ENCODE peak calls at places on chromosomes 1 and 21, in four cellular contexts. One of them, this sample, is unnamed.

GRCh38 chr1:153572569-153573015 is 6.9 kb upstream of the S100A2 start:
- DNase-seq in fibroblast of mammary gland: peak; percentile 95
- DNase-seq in NCI-H1105 treated with DMSO at 0.1 percent for 48 hours: no peak
- DNase-seq in NCI-H1694 treated with DMSO at 0.1 percent for 48 hours: peak; percentile 74
- DNase-seq in this sample: peak; percentile 57

GRCh38 chr1:23149110-23149509 is 19.5 kb downstream of the LUZP1 start:
- DNase-seq in NCI-H1105 treated with DMSO at 0.1 percent for 48 hours: no peak
- DNase-seq in fibroblast of mammary gland: no peak
- DNase-seq in NCI-H1694 treated with DMSO at 0.1 percent for 48 hours: no peak
- DNase-seq in this sample: no peak

GRCh38 chr1:162666006-162666645 is 33.9 kb downstream of the DDR2 start:
- DNase-seq in NCI-H1694 treated with DMSO at 0.1 percent for 48 hours: no peak
- DNase-seq in NCI-H1105 treated with DMSO at 0.1 percent for 48 hours: no peak
- DNase-seq in fibroblast of mammary gland: peak; percentile 84
- DNase-seq in this sample: no peak

GRCh38 chr1:94285026-94285654 is 47.8 kb upstream of the ARHGAP29 start:
- DNase-seq in fibroblast of mammary gland: peak; percentile 55
- DNase-seq in NCI-H1105 treated with DMSO at 0.1 percent for 48 hours: no peak
- DNase-seq in NCI-H1694 treated with DMSO at 0.1 percent for 48 hours: no peak
- DNase-seq in this sample: no peak

GRCh38 chr1:81414417-81415087 is 386.2 kb upstream of the ADGRL2 start:
- DNase-seq in NCI-H1694 treated with DMSO at 0.1 percent for 48 hours: no peak
- DNase-seq in NCI-H1105 treated with DMSO at 0.1 percent for 48 hours: no peak
- DNase-seq in fibroblast of mammary gland: peak; percentile 58
- DNase-seq in this sample: no peak

GRCh38 chr1:204072951-204073836 is at the start of gene SOX13:
- DNase-seq in NCI-H1694 treated with DMSO at 0.1 percent for 48 hours: peak; percentile 5
- DNase-seq in fibroblast of mammary gland: peak; percentile 89
- DNase-seq in NCI-H1105 treated with DMSO at 0.1 percent for 48 hours: peak; percentile 74
- DNase-seq in this sample: peak; percentile 94

GRCh38 chr1:150080784-150081183 is 13.2 kb downstream of the VPS45 start:
- DNase-seq in NCI-H1105 treated with DMSO at 0.1 percent for 48 hours: no peak
- DNase-seq in fibroblast of mammary gland: no peak
- DNase-seq in NCI-H1694 treated with DMSO at 0.1 percent for 48 hours: no peak
- DNase-seq in this sample: no peak

GRCh38 chr1:19423130-19423529 is 62.2 kb downstream of the CAPZB start:
- DNase-seq in fibroblast of mammary gland: peak; percentile 73
- DNase-seq in NCI-H1694 treated with DMSO at 0.1 percent for 48 hours: no peak
- DNase-seq in NCI-H1105 treated with DMSO at 0.1 percent for 48 hours: no peak
- DNase-seq in this sample: no peak

GRCh38 chr1:3564921-3565831 is 46.1 kb downstream of the MEGF6 start:
- DNase-seq in NCI-H1694 treated with DMSO at 0.1 percent for 48 hours: peak; percentile 3
- DNase-seq in NCI-H1105 treated with DMSO at 0.1 percent for 48 hours: no peak
- DNase-seq in fibroblast of mammary gland: peak; percentile 10
- DNase-seq in this sample: peak; percentile 21

GRCh38 chr1:62012821-62013220 is 181.8 kb upstream of the L1TD1 start:
- DNase-seq in NCI-H1105 treated with DMSO at 0.1 percent for 48 hours: no peak
- DNase-seq in NCI-H1694 treated with DMSO at 0.1 percent for 48 hours: peak; percentile 87
- DNase-seq in fibroblast of mammary gland: no peak
- DNase-seq in this sample: no peak

GRCh38 chr1:245946905-245947304 is 560.2 kb downstream of the SMYD3 start:
- DNase-seq in NCI-H1694 treated with DMSO at 0.1 percent for 48 hours: no peak
- DNase-seq in fibroblast of mammary gland: no peak
- DNase-seq in NCI-H1105 treated with DMSO at 0.1 percent for 48 hours: no peak
- DNase-seq in this sample: no peak

GRCh38 chr1:43554444-43554992 is 23.8 kb downstream of the PTPRF start:
- DNase-seq in fibroblast of mammary gland: peak; percentile 65
- DNase-seq in NCI-H1694 treated with DMSO at 0.1 percent for 48 hours: peak; percentile 34
- DNase-seq in NCI-H1105 treated with DMSO at 0.1 percent for 48 hours: peak; percentile 23
- DNase-seq in this sample: no peak

GRCh38 chr21:42223826-42224575 is 5.1 kb downstream of the ABCG1 start:
- DNase-seq in NCI-H1694 treated with DMSO at 0.1 percent for 48 hours: no peak
- DNase-seq in fibroblast of mammary gland: no peak
- DNase-seq in NCI-H1105 treated with DMSO at 0.1 percent for 48 hours: no peak
- DNase-seq in this sample: no peak

GRCh38 chr1:14413809-14414208 is 184.7 kb upstream of the KAZN start:
- DNase-seq in NCI-H1694 treated with DMSO at 0.1 percent for 48 hours: no peak
- DNase-seq in NCI-H1105 treated with DMSO at 0.1 percent for 48 hours: no peak
- DNase-seq in fibroblast of mammary gland: peak; percentile 50
- DNase-seq in this sample: no peak

GRCh38 chr1:182259963-182260362 is 131.6 kb downstream of the GLUL start:
- DNase-seq in NCI-H1105 treated with DMSO at 0.1 percent for 48 hours: no peak
- DNase-seq in fibroblast of mammary gland: no peak
- DNase-seq in NCI-H1694 treated with DMSO at 0.1 percent for 48 hours: no peak
- DNase-seq in this sample: no peak

GRCh38 chr1:26353976-26354820 is at the start of gene CRYBG2:
- DNase-seq in NCI-H1694 treated with DMSO at 0.1 percent for 48 hours: no peak
- DNase-seq in NCI-H1105 treated with DMSO at 0.1 percent for 48 hours: no peak
- DNase-seq in fibroblast of mammary gland: no peak
- DNase-seq in this sample: no peak

GRCh38 chr1:173103006-173103405 is 52.3 kb upstream of the TNFSF18 start:
- DNase-seq in NCI-H1694 treated with DMSO at 0.1 percent for 48 hours: no peak
- DNase-seq in fibroblast of mammary gland: no peak
- DNase-seq in NCI-H1105 treated with DMSO at 0.1 percent for 48 hours: no peak
- DNase-seq in this sample: no peak

GRCh38 chr1:90781429-90782020 is 64.4 kb upstream of the BARHL2 start:
- DNase-seq in NCI-H1694 treated with DMSO at 0.1 percent for 48 hours: peak; percentile 40
- DNase-seq in fibroblast of mammary gland: no peak
- DNase-seq in NCI-H1105 treated with DMSO at 0.1 percent for 48 hours: no peak
- DNase-seq in this sample: no peak